ENCODE peak calls at places on chromosomes 7 and 10, in eight cellular contexts. I is T-helper 2 cell treated with Interferon-gamma antibody and Interleukin-4, amounts not matched to agents 5 μg/mL and 100 μg/mL, for 36 hours; M is body of pancreas; R is DMS 273 treated with DMSO at 0.1 percent for 48 hours; K is stimulated activated CD4-positive, alpha-beta T cell treated with anti-CD3 and anti-CD28 coated beads, Interleukin-12 subunit alpha, Interleukin-12 subunit beta, amount 100 ng/mL, for 4 hours; Q is esophagus squamous epithelium; T is globus pallidus; A is astrocyte. O is an unnamed sample.

GRCh38 chr10:72625608-72626443 is at the start of gene MICU1:
- DNase-seq in I (peak), M (peak), T (peak), A (peak), R (peak), K (peak), Q (peak), O (peak)

GRCh38 chr10:7153750-7154149 is 257.1 kb downstream of the SFMBT2 start:
- DNase-seq in R (no peak), K (no peak), Q (no peak), T (no peak), I (no peak), A (peak), M (no peak), O (no peak)

GRCh38 chr7:45342236-45342635 is 184.6 kb downstream of the RAMP3 start:
- DNase-seq in K (no peak), A (no peak), M (no peak), I (no peak), T (no peak), Q (no peak), R (no peak), O (peak)

GRCh38 chr7:10798044-10798443 is 175.6 kb upstream of the PHF14 start:
- DNase-seq in A (peak), M (no peak), T (no peak), Q (no peak), I (no peak), R (no peak), K (no peak), O (no peak)

GRCh38 chr10:99369126-99369525 is 40.0 kb downstream of the CNNM1 start:
- DNase-seq in T (no peak), I (no peak), K (no peak), A (peak), R (no peak), M (no peak), Q (no peak), O (no peak)

GRCh38 chr10:75547391-75548298 is 116.2 kb downstream of the LRMDA start:
- DNase-seq in M (no peak), Q (no peak), K (no peak), A (peak), I (no peak), T (no peak), R (no peak), O (peak)

GRCh38 chr10:91540714-91541113 is 92.2 kb downstream of the PPP1R3C start:
- DNase-seq in R (no peak), A (peak), M (no peak), Q (no peak), K (no peak), I (no peak), T (no peak), O (peak)

GRCh38 chr7:151598045-151598444 is 78.3 kb upstream of the RHEB start:
- DNase-seq in M (no peak), A (peak), I (no peak), Q (no peak), R (no peak), K (no peak), T (no peak), O (peak)

GRCh38 chr7:141513720-141514119 is 37.5 kb upstream of the AGK start:
- DNase-seq in A (no peak), R (no peak), Q (no peak), T (no peak), I (no peak), K (no peak), M (no peak), O (no peak)

GRCh38 chr10:88991161-88991899 is 732 bp downstream of the FAS start:
- DNase-seq in I (peak), M (peak), R (peak), T (peak), K (peak), A (peak), Q (no peak), O (peak)

GRCh38 chr7:49174396-49174795 is 250.0 kb downstream of the CDC14C start:
- DNase-seq in K (no peak), M (no peak), A (peak), I (no peak), T (no peak), Q (no peak), R (no peak), O (no peak)

GRCh38 chr10:60943372-60944158 is 420 bp downstream of the RHOBTB1 start:
- DNase-seq in A (peak), Q (no peak), R (no peak), K (peak), T (peak), M (peak), I (peak), O (peak)

GRCh38 chr10:60495357-60495756 is 105.7 kb upstream of the ANK3 start:
- DNase-seq in R (no peak), K (no peak), T (peak), A (peak), Q (no peak), M (no peak), I (no peak), O (no peak)

GRCh38 chr7:154789404-154789803 is 213.5 kb downstream of the PAXIP1 start:
- DNase-seq in R (peak), Q (no peak), T (peak), I (no peak), A (no peak), M (no peak), K (no peak), O (no peak)

GRCh38 chr10:72597897-72598296 is 28.0 kb downstream of the MICU1 start:
- DNase-seq in A (peak), I (no peak), R (no peak), Q (no peak), K (no peak), T (no peak), M (no peak), O (no peak)

GRCh38 chr10:44936314-44936975 is 23.2 kb upstream of the RASSF4 start:
- DNase-seq in Q (no peak), I (no peak), A (no peak), K (no peak), M (no peak), T (no peak), R (no peak), O (no peak)

GRCh38 chr10:121736315-121737002 is 138.2 kb upstream of the FGFR2 start:
- DNase-seq in Q (no peak), M (no peak), R (no peak), A (no peak), T (no peak), I (no peak), K (no peak), O (no peak)

GRCh38 chr10:33273295-33274002 is 61.0 kb downstream of the NRP1 start:
- DNase-seq in R (peak), Q (no peak), T (peak), I (no peak), A (peak), K (no peak), M (peak), O (peak)

GRCh38 chr10:31098091-31098490 is 66.4 kb upstream of the ZNF438 start:
- DNase-seq in Q (no peak), K (no peak), I (no peak), R (no peak), M (no peak), A (no peak), T (no peak), O (no peak)

GRCh38 chr10:3226960-3227724 is 54.6 kb upstream of the PITRM1 start:
- DNase-seq in I (no peak), T (no peak), M (no peak), R (no peak), A (peak), Q (no peak), K (no peak), O (peak)

GRCh38 chr7:63789378-63790176 is 209.1 kb upstream of the ZNF722 start:
- DNase-seq in A (no peak), M (no peak), T (no peak), K (no peak), R (no peak), Q (no peak), I (no peak), O (no peak)

GRCh38 chr7:135678612-135679575 is 16.6 kb downstream of the STMP1 start:
- DNase-seq in I (no peak), Q (no peak), M (peak), T (no peak), A (peak), R (peak), K (no peak), O (no peak)

GRCh38 chr7:71491331-71491730 is 359.4 kb downstream of the GALNT17 start:
- DNase-seq in K (no peak), A (no peak), M (no peak), I (no peak), T (no peak), R (no peak), Q (no peak), O (no peak)

GRCh38 chr10:109892885-109893284 is 30.4 kb downstream of the XPNPEP1 start:
- DNase-seq in T (no peak), K (no peak), M (no peak), Q (no peak), A (peak), R (no peak), I (no peak), O (no peak)

GRCh38 chr7:79523426-79523825 is 70.0 kb upstream of the MAGI2 start:
- DNase-seq in A (no peak), R (no peak), I (no peak), M (no peak), T (no peak), K (no peak), Q (no peak), O (no peak)

GRCh38 chr10:82628373-82628772 is 753.4 kb downstream of the NRG3 start:
- DNase-seq in M (peak), I (no peak), A (no peak), T (no peak), R (no peak), Q (no peak), K (no peak), O (no peak)

GRCh38 chr10:75683158-75683557 is 251.7 kb downstream of the LRMDA start:
- DNase-seq in M (no peak), A (no peak), T (no peak), Q (no peak), I (no peak), R (no peak), K (no peak), O (no peak)

GRCh38 chr10:77526861-77527617 is 110.6 kb downstream of the KCNMA1 start:
- DNase-seq in I (no peak), R (no peak), A (no peak), M (no peak), Q (no peak), K (no peak), T (no peak), O (no peak)

GRCh38 chr7:46291064-46291463 is 370.0 kb upstream of the IGFBP3 start:
- DNase-seq in T (no peak), R (no peak), A (peak), M (no peak), I (no peak), Q (no peak), K (no peak), O (peak)

GRCh38 chr7:90910136-90910535 is 314.0 kb downstream of the CDK14 start:
- DNase-seq in M (no peak), A (no peak), Q (no peak), R (no peak), I (no peak), K (no peak), T (no peak), O (no peak)

GRCh38 chr10:8150401-8150905 is 96.0 kb downstream of the GATA3 start:
- DNase-seq in A (peak), Q (no peak), R (no peak), I (no peak), T (no peak), K (no peak), M (no peak), O (no peak)

GRCh38 chr10:103192451-103193106 is 493 bp downstream of the NT5C2 start:
- DNase-seq in A (peak), K (peak), M (peak), I (peak), R (no peak), Q (no peak), T (peak), O (peak)

O was measured in LoVo.